ENCODE peak calls at places on chromosome 2, in four cellular contexts. B, N, Z and Y are unnamed samples.

GRCh38 chr2:30410217-30410616 is 36.8 kb upstream of the LCLAT1 start:
- DNase-seq in B (no peak), N (no peak), Z (no peak), Y (no peak)

GRCh38 chr2:42493468-42493884 is 306 bp downstream of the KCNG3 start:
- DNase-seq in B (no peak), N (no peak), Z (no peak), Y (no peak)

GRCh38 chr2:172241219-172241618 is 138.5 kb upstream of the DLX2 start:
- DNase-seq in B (no peak), N (no peak), Z (no peak), Y (no peak)

GRCh38 chr2:16466821-16467151 is 198.8 kb downstream of the CYRIA start:
- DNase-seq in B (no peak), N (no peak), Z (no peak), Y (no peak)

GRCh38 chr2:224160917-224161316 is 121.8 kb upstream of the SERPINE2 start:
- DNase-seq in B (no peak), N (peak; percentile 48), Z (no peak), Y (no peak)

GRCh38 chr2:109513749-109514588 is 99.8 kb downstream of the SEPTIN10 start:
- DNase-seq in B (no peak), N (peak; percentile 93), Z (no peak), Y (no peak)

GRCh38 chr2:168997113-168997512 is 34.0 kb downstream of the ABCB11 start:
- DNase-seq in B (no peak), N (no peak), Z (no peak), Y (no peak)

GRCh38 chr2:121830809-121831208 is 75.4 kb downstream of the TSN start:
- DNase-seq in B (no peak), N (no peak), Z (no peak), Y (no peak)

GRCh38 chr2:3251974-3252373 is 125.6 kb downstream of the EIPR1 start:
- DNase-seq in B (no peak), N (peak; percentile 4), Z (no peak), Y (no peak)

GRCh38 chr2:109120166-109120565 is 8.8 kb upstream of the SH3RF3 start:
- DNase-seq in B (no peak), N (no peak), Z (no peak), Y (peak; percentile 58)

GRCh38 chr2:206936456-206937222 is 2.7 kb upstream of the CPO start:
- DNase-seq in B (no peak), N (peak; percentile 15), Z (no peak), Y (no peak)

GRCh38 chr2:100388703-100389102 is 28.8 kb downstream of the CHST10 start:
- DNase-seq in B (no peak), N (no peak), Z (no peak), Y (no peak)

GRCh38 chr2:114814355-114814754 is 371.9 kb downstream of the DPP10 start:
- DNase-seq in B (no peak), N (no peak), Z (no peak), Y (no peak)

GRCh38 chr2:2681611-2682295 is 350.7 kb upstream of the MYT1L start:
- DNase-seq in B (no peak), N (no peak), Z (no peak), Y (no peak)

GRCh38 chr2:65349863-65350262 is 82.5 kb downstream of the SPRED2 start:
- DNase-seq in B (peak; percentile 71), N (peak; percentile 82), Z (no peak), Y (peak; percentile 69)

GRCh38 chr2:24010477-24011277 is 792 bp downstream of the MFSD2B start:
- DNase-seq in B (no peak), N (no peak), Z (no peak), Y (no peak)

GRCh38 chr2:200708951-200709350 is 102.8 kb upstream of the BZW1 start:
- DNase-seq in B (no peak), N (peak; percentile 38), Z (no peak), Y (no peak)

GRCh38 chr2:45930396-45930792 is 278.9 kb downstream of the PRKCE start:
- DNase-seq in B (no peak), N (no peak), Z (no peak), Y (no peak)

GRCh38 chr2:99641999-99642398 is 152.2 kb upstream of the REV1 start:
- DNase-seq in B (no peak), N (no peak), Z (no peak), Y (no peak)

GRCh38 chr2:174145827-174146226 is 102.5 kb downstream of the OLA1 start:
- DNase-seq in B (no peak), N (peak; percentile 25), Z (no peak), Y (no peak)

GRCh38 chr2:129903586-129904425 is 75.7 kb upstream of the RAB6C start:
- DNase-seq in B (no peak), N (no peak), Z (no peak), Y (no peak)

GRCh38 chr2:26605195-26605968 is 35.8 kb downstream of the CIB4 start:
- DNase-seq in B (peak; percentile 41), N (peak; percentile 63), Z (no peak), Y (peak; percentile 53)

GRCh38 chr2:60957224-60957623 is 60.3 kb upstream of the PEX13 start:
- DNase-seq in B (no peak), N (no peak), Z (no peak), Y (no peak)

DNA sequence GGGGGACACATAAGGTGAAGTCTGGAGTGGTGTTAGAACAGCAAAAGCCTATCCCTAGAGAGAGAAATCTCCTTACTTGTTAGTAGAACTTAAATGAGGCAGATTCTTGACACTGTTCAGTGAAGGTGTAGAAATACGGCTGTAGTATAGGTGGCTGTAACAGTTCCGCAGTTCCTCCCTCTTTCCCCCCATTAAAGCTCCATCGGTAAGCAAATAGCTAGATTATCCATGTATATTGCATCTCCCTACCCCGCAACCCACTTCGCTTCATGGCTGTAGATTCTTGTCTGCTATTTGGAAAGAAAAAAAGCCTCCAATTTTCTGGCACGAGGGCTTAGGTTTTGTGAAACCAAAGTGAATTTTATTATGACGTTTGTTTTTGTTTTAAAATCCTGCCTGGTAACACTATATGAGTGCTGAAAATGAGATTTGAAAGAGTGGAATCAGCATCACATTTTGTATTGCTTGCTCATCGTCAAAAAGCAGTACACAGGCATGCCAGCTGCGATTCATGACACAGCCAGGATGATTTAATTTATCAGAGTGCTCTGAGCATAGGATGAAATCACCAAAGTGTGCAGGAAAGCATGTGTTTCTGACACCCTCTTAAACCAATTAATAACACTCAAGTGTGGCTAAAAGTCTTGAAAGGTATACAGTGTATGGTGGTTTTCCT is 1.4 kb downstream of the FAM171B start:
- DNase-seq in B (no peak), N (peak; percentile 66), Z (no peak), Y (no peak)
- H3K36me3 ChIP-seq in B (no peaks in the 10 kb centered on the region), N (no peaks in the 10 kb centered on the region), Z (no peaks in the 10 kb centered on the region), Y (no peaks in the 10 kb centered on the region)

DNA sequence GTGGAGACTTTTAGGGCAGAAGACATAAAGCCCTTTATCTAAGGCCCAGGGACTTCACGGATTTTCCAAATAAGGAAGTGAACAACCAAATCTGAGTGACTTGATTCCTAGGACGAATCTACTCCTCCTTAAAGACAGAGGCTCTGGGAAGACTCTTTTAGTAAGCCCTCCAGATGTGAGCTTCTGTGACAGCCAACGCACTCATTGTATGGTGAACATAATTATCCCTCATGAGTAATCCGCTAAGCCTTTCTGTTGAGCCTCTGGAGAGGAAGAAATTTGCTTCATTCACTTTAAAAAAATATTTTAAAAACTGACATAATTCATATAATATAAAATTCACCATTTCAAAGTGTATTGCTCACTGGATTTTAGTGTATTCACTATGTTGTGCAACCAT is 33.5 kb downstream of the CCDC93 start:
- DNase-seq in B (no peak), N (peak; percentile 56), Z (no peak), Y (no peak)
- H3K36me3 ChIP-seq in B (peaks cover 38% of the 10 kb centered on the region), N (peaks cover 3% of the 10 kb centered on the region), Z (no peaks in the 10 kb centered on the region), Y (peaks cover 42% of the 10 kb centered on the region)

GRCh38 chr2:232761301-232761907 is 15.0 kb downstream of the KCNJ13 start:
- DNase-seq in B (no peak), N (peak; percentile 47), Z (no peak), Y (no peak)
- H3K36me3 ChIP-seq in B (peaks cover 86% of the 10 kb centered on the region), N (peaks cover 3% of the 10 kb centered on the region), Z (peaks cover 10% of the 10 kb centered on the region), Y (peaks cover 66% of the 10 kb centered on the region)

DNA sequence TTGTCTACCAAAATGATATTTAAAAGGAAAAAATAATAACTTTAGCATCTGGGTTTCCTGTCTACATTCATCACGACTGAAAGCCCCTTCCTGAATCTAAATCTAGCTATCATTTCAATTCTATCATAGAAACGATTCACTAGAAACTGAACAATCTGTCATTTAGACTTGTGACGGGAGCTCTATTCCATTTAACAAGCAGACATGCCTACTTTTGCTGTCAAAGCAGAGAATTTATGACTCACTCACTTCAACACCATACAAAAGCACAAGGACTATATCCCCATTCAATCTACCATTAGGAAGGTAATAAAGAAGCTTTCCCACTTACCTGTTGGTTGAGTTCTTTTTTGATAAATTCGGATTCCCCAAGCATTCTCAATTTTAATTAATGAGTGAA is 1072.3 kb downstream of the LRP1B start:
- DNase-seq in B (no peak), N (no peak), Z (no peak), Y (no peak)
- H3K36me3 ChIP-seq in B (no peaks in the 10 kb centered on the region), N (no peaks in the 10 kb centered on the region), Z (no peaks in the 10 kb centered on the region), Y (no peaks in the 10 kb centered on the region)

GRCh38 chr2:27606611-27607010 is 22.2 kb downstream of the CCDC121 start:
- DNase-seq in B (no peak), N (no peak), Z (no peak), Y (no peak)
- H3K36me3 ChIP-seq in B (peaks cover 79% of the 10 kb centered on the region), N (peaks cover 6% of the 10 kb centered on the region), Z (peaks cover 13% of the 10 kb centered on the region), Y (peaks cover 73% of the 10 kb centered on the region)